ENCODE peak calls at places on chromosomes 16 and 17, in ten cellular contexts. N, E, D, U, F, V, Y, C, Z and A are unnamed samples.
A peak's percentile ranks its signal among the peaks of the same experiment; 100 is the strongest.

GRCh38 chr17:2068101-2068518 is 13.2 kb downstream of the HIC1 start:
- DNase-seq in N (no peak), E (peak; percentile 75), D (no peak), U (no peak), F (no peak), V (no peak), Y (no peak), C (no peak), Z (no peak), A (no peak)

GRCh38 chr16:31451681-31452351 is 7.5 kb upstream of the ARMC5 start:
- DNase-seq in N (no peak), E (peak; percentile 81), D (peak; percentile 34), U (peak; percentile 67), F (peak; percentile 82), V (peak; percentile 94), Y (peak; percentile 80), C (peak; percentile 65), Z (peak; percentile 57), A (no peak)

GRCh38 chr17:40828454-40829039 is 6.1 kb upstream of the KRT10 start:
- DNase-seq in N (no peak), E (no peak), D (no peak), U (no peak), F (no peak), V (no peak), Y (no peak), C (no peak), Z (no peak), A (no peak)

GRCh38 chr16:89823087-89823823 is 5.0 kb upstream of the SPIRE2 start:
- DNase-seq in N (no peak), E (no peak), D (no peak), U (no peak), F (no peak), V (no peak), Y (no peak), C (no peak), Z (no peak), A (no peak)

GRCh38 chr16:87435399-87436224 is 43.5 kb downstream of the MAP1LC3B start:
- DNase-seq in N (no peak), E (no peak), D (peak; percentile 37), U (no peak), F (no peak), V (no peak), Y (peak; percentile 42), C (no peak), Z (no peak), A (no peak)

GRCh38 chr17:75661531-75661930 is 5.4 kb downstream of the RECQL5 start:
- DNase-seq in N (no peak), E (no peak), D (no peak), U (peak; percentile 64), F (no peak), V (no peak), Y (no peak), C (no peak), Z (no peak), A (no peak)

GRCh38 chr17:16107165-16107770 is 107.6 kb downstream of the TTC19 start:
- DNase-seq in N (no peak), E (no peak), D (no peak), U (no peak), F (no peak), V (no peak), Y (no peak), C (no peak), Z (no peak), A (no peak)

GRCh38 chr17:72632026-72632684 is 460.3 kb downstream of the SLC39A11 start:
- DNase-seq in N (peak; percentile 97), E (no peak), D (no peak), U (no peak), F (peak; percentile 85), V (no peak), Y (no peak), C (no peak), Z (no peak), A (no peak)

GRCh38 chr17:55067697-55068439 is 99.3 kb downstream of the STXBP4 start:
- DNase-seq in N (no peak), E (no peak), D (no peak), U (no peak), F (no peak), V (peak; percentile 4), Y (no peak), C (no peak), Z (no peak), A (no peak)

GRCh38 chr17:55068862-55069771 is 100.6 kb downstream of the STXBP4 start:
- DNase-seq in N (no peak), E (no peak), D (no peak), U (no peak), F (no peak), V (no peak), Y (no peak), C (no peak), Z (no peak), A (no peak)

GRCh38 chr17:55072910-55073309 is 104.3 kb downstream of the STXBP4 start:
- DNase-seq in N (no peak), E (no peak), D (no peak), U (no peak), F (no peak), V (no peak), Y (no peak), C (no peak), Z (no peak), A (no peak)

DNA sequence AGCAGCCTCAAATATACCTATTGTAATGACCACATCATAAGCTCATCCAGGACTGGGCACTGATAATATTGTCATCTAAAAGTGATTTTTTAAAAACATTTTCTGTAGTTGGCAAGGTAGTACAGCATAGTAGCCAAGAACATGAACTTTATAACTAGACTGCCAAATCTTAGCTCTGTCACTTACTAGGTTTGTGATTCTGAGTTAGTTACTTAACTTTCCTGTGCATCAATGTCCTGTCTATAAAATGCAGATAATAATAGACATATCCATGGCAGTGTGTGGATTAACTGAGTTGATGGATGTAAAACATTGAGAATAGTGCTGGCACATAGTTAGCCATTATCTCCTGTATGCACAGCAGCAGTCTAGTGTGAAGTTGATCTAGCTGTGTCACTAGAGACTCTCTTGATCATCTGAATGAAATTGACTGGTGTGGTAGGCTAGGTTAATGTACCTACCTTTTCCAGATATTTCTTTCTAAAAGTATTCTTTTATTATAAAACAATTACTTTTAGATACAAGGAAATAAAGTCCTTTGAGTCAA is 101.5 kb downstream of the STXBP4 start:
- DNase-seq in N (no peak), E (no peak), D (no peak), U (no peak), F (no peak), V (no peak), Y (no peak), C (no peak), Z (no peak), A (no peak)
- H3K27ac ChIP-seq in N (no peak overlapping the region), E (no peak overlapping the region), D (no peak overlapping the region), U (no peak overlapping the region), F (no peak overlapping the region), V (no peak overlapping the region), Y (no peak overlapping the region), C (no peak overlapping the region), Z (no peak overlapping the region), A (no peak overlapping the region)

DNA sequence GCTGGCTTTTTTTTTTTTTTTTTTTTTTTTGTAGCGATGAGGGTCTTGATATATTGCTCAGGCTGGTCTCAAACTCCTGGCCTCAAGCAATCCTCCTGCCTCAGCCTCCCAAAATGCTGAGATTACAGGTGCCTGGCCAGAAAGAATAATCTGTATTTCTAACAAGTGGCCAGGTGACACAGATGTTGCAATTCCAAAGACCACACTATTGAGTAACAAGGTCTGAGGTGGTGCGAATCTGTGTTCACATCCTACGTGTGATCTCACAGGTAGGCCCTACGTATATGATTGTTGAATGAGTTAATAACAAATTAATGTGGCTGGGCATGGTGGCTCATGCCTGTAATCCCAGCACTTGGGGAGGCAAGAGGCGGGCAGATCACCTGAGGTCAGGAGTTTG is 33.3 kb downstream of the OTOA start:
- DNase-seq in N (no peak), E (no peak), D (no peak), U (no peak), F (no peak), V (no peak), Y (no peak), C (no peak), Z (no peak), A (no peak)
- H3K4me3 ChIP-seq in N (no peak overlapping the region), E (no peak overlapping the region), D (no peak overlapping the region), U (no peak overlapping the region), F (no peak overlapping the region), V (no peak overlapping the region), Y (no peak overlapping the region), C (no peak overlapping the region), Z (no peak overlapping the region), A (no peak overlapping the region)

GRCh38 chr16:11543676-11544393 is 42.9 kb downstream of the LITAF start:
- DNase-seq in N (no peak), E (no peak), D (no peak), U (no peak), F (no peak), V (no peak), Y (no peak), C (no peak), Z (no peak), A (no peak)

GRCh38 chr16:11542069-11542775 is 44.5 kb downstream of the LITAF start:
- DNase-seq in N (no peak), E (no peak), D (no peak), U (no peak), F (no peak), V (no peak), Y (no peak), C (no peak), Z (no peak), A (no peak)

GRCh38 chr16:11547517-11547916 is 39.2 kb downstream of the LITAF start:
- DNase-seq in N (no peak), E (no peak), D (no peak), U (peak; percentile 50), F (no peak), V (no peak), Y (no peak), C (no peak), Z (no peak), A (no peak)

GRCh38 chr16:11550651-11551498 is 35.8 kb downstream of the LITAF start:
- DNase-seq in N (no peak), E (no peak), D (no peak), U (no peak), F (no peak), V (no peak), Y (no peak), C (no peak), Z (no peak), A (no peak)

GRCh38 chr16:11546522-11547485 is 39.9 kb downstream of the LITAF start:
- DNase-seq in N (no peak), E (no peak), D (no peak), U (no peak), F (no peak), V (no peak), Y (no peak), C (no peak), Z (no peak), A (no peak)
- H3K27ac ChIP-seq in N (no peak overlapping the region), E (peak overlapping the region; percentile 66), D (peak overlapping the region; percentile 72), U (peak overlapping the region; percentile 95), F (peak overlapping the region; percentile 50), V (no peak overlapping the region), Y (peak overlapping the region; percentile 76), C (no peak overlapping the region), Z (no peak overlapping the region), A (no peak overlapping the region)

GRCh38 chr17:6611231-6611630 is 29.3 kb downstream of the KIAA0753 start:
- DNase-seq in N (no peak), E (no peak), D (no peak), U (no peak), F (no peak), V (no peak), Y (no peak), C (no peak), Z (no peak), A (no peak)

GRCh38 chr17:6608321-6608720 is 32.2 kb downstream of the KIAA0753 start:
- DNase-seq in N (no peak), E (no peak), D (no peak), U (no peak), F (peak; percentile 51), V (no peak), Y (no peak), C (peak; percentile 49), Z (peak; percentile 53), A (no peak)

GRCh38 chr17:6605142-6605541 is 35.4 kb downstream of the KIAA0753 start:
- DNase-seq in N (no peak), E (no peak), D (no peak), U (no peak), F (no peak), V (no peak), Y (no peak), C (no peak), Z (no peak), A (no peak)

DNA sequence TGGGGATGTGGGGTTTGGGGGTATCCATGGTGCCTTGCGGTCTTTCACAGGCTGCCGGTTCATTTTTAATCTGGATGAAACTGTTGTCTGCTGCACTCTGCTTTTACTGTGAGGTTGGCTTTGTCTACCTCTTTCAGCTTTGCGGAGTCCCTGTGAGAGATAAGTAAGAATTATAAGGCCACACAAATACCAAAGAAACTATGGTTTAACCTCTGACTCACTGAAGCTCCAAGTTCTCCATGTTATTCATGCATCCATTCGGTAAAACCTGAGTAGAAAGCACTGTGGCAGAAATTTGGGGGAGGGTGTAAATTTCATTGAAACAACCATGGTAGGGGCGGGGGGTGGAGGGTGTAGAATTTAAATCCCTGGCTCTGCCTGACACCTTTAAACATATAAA is 30.5 kb downstream of the KIAA0753 start:
- DNase-seq in N (no peak), E (no peak), D (no peak), U (no peak), F (no peak), V (no peak), Y (no peak), C (no peak), Z (no peak), A (no peak)
- H3K4me3 ChIP-seq in N (no peak overlapping the region), E (no peak overlapping the region), D (no peak overlapping the region), U (no peak overlapping the region), F (no peak overlapping the region), V (no peak overlapping the region), Y (no peak overlapping the region), C (no peak overlapping the region), Z (no peak overlapping the region), A (no peak overlapping the region)